ENCODE peak calls at places on chromosome 11, in nine cellular contexts. R is OCI-LY7, P is neural progenitor cell, Z is fibroblast of lung, D is K562, T is neuronal stem cell, I is IMR-90, V is GM23338, M is GM23248. Y is an unnamed sample.

GRCh38 chr11:44226945-44227344 is 83.0 kb downstream of the ALX4 start:
- DNase-seq in R (no peak), P (no peak), Z (no peak), D (no peak), T (no peak), I (no peak), V (no peak), M (no peak), Y (no peak)

GRCh38 chr11:35387341-35387982 is 31.9 kb downstream of the SLC1A2 start:
- DNase-seq in R (no peak), P (no peak), Z (peak), D (no peak), T (no peak), I (peak), V (no peak), M (no peak), Y (no peak)

GRCh38 chr11:65492637-65493366 is 6.0 kb upstream of the MALAT1 start:
- DNase-seq in R (peak), P (no peak), Z (peak), D (peak), T (no peak), I (peak), V (peak), M (peak), Y (no peak)

GRCh38 chr11:65646921-65647701 is 9.2 kb downstream of the SIPA1 start:
- DNase-seq in R (no peak), P (peak), Z (peak), D (no peak), T (peak), I (no peak), V (peak), M (peak), Y (no peak)

GRCh38 chr11:8728566-8728965 is 46.0 kb downstream of the RPL27A start:
- DNase-seq in R (no peak), P (no peak), Z (peak), D (peak), T (no peak), I (peak), V (no peak), M (peak), Y (no peak)

GRCh38 chr11:130585545-130585944 is 137.1 kb downstream of the ADAMTS15 start:
- DNase-seq in R (no peak), P (no peak), Z (peak), D (no peak), T (no peak), I (no peak), V (peak), M (peak), Y (no peak)

GRCh38 chr11:47393163-47394049 is 15.0 kb upstream of the SLC39A13 start:
- DNase-seq in R (no peak), P (peak), Z (peak), D (peak), T (no peak), I (peak), V (no peak), M (peak), Y (peak)

GRCh38 chr11:128196235-128196634 is 391.1 kb downstream of the ETS1 start:
- DNase-seq in R (no peak), P (no peak), Z (no peak), D (no peak), T (no peak), I (no peak), V (no peak), M (peak), Y (no peak)

GRCh38 chr11:126415669-126416420 is 60.4 kb downstream of the ST3GAL4 start:
- DNase-seq in R (no peak), P (no peak), Z (no peak), D (no peak), T (no peak), I (no peak), V (no peak), M (no peak), Y (no peak)

GRCh38 chr11:95531116-95531515 is 258.5 kb downstream of the FAM76B start:
- DNase-seq in R (no peak), P (no peak), Z (no peak), D (no peak), T (no peak), I (no peak), V (peak), M (peak), Y (no peak)

GRCh38 chr11:33652001-33652400 is 48.6 kb downstream of the C11orf91 start:
- DNase-seq in R (no peak), P (no peak), Z (peak), D (no peak), T (no peak), I (peak), V (no peak), M (peak), Y (no peak)

GRCh38 chr11:46099973-46100335 is 21.3 kb downstream of the PHF21A start:
- DNase-seq in R (no peak), P (no peak), Z (peak), D (no peak), T (no peak), I (peak), V (no peak), M (peak), Y (peak)
- H3K4me3 ChIP-seq in R (no peak), P (no peak), Z (peak), D (no peak), T (no peak), I (peak), V (no peak), M (peak), Y (peak)

GRCh38 chr11:89168396-89168795 is 9.3 kb upstream of the TYR start:
- DNase-seq in R (no peak), P (no peak), Z (no peak), D (no peak), T (no peak), I (no peak), V (no peak), M (no peak), Y (no peak)

GRCh38 chr11:89159974-89160373 is 17.7 kb upstream of the TYR start:
- DNase-seq in R (no peak), P (no peak), Z (no peak), D (no peak), T (no peak), I (no peak), V (no peak), M (no peak), Y (no peak)

GRCh38 chr11:89161949-89162348 is 15.7 kb upstream of the TYR start:
- DNase-seq in R (no peak), P (no peak), Z (no peak), D (no peak), T (no peak), I (no peak), V (no peak), M (no peak), Y (no peak)

GRCh38 chr11:89163686-89164085 is 14.0 kb upstream of the TYR start:
- DNase-seq in R (no peak), P (no peak), Z (no peak), D (no peak), T (no peak), I (no peak), V (no peak), M (no peak), Y (no peak)
- H2AFZ ChIP-seq in R (no peak), P (no peak), Z (no peak), D (no peak), T (no peak), I (no peak), V (no peak), M (no peak), Y (no peak)

GRCh38 chr11:70400643-70401042 is 2.3 kb downstream of the CTTN start:
- DNase-seq in R (no peak), P (no peak), Z (no peak), D (no peak), T (no peak), I (no peak), V (peak), M (no peak), Y (no peak)
- H3K4me3 ChIP-seq in R (no peak), P (no peak), Z (peak), D (no peak), T (peak), I (no peak), V (peak), M (peak), Y (no peak)

GRCh38 chr11:121928597-121929580 is 187.1 kb downstream of the BLID start:
- DNase-seq in R (no peak), P (peak), Z (no peak), D (no peak), T (peak), I (no peak), V (peak), M (peak), Y (no peak)
- H2AFZ ChIP-seq in R (no peak), P (no peak), Z (peak), D (no peak), T (peak), I (peak), V (peak), M (peak), Y (no peak)

GRCh38 chr11:59208956-59209355 is 3.8 kb downstream of the MPEG1 start:
- DNase-seq in R (no peak), P (no peak), Z (peak), D (no peak), T (no peak), I (peak), V (no peak), M (peak), Y (no peak)
- H3K4me3 ChIP-seq in R (no peak), P (no peak), Z (no peak), D (no peak), T (no peak), I (no peak), V (no peak), M (no peak), Y (no peak)

DNA sequence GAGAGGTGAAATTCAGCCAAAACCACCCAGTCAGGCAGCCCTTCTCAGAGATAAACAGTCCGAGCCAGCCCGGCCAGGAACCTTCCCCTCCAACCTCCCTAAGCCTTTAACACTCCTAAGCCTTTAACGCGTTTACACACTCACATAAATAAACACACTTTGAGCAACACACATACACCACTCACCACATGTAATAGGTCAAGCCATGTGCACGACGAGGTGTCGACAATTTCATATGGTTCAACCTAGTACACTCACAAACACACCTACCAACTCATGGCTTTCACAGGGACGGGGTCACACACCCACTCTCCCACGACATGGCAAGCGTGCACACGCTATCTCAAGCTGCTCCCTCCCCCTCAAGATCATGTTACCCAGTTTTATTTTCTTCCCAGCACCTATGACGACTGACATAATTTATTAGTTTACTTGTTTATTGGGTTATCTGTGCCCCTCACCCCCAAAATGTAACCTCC is 15.5 kb downstream of the SLC43A1 start:
- DNase-seq in R (no peak), P (no peak), Z (no peak), D (no peak), T (no peak), I (no peak), V (no peak), M (no peak), Y (no peak)
- H2AFZ ChIP-seq in R (no peak), P (no peak), Z (peak), D (peak), T (peak), I (peak), V (no peak), M (peak), Y (peak)

DNA sequence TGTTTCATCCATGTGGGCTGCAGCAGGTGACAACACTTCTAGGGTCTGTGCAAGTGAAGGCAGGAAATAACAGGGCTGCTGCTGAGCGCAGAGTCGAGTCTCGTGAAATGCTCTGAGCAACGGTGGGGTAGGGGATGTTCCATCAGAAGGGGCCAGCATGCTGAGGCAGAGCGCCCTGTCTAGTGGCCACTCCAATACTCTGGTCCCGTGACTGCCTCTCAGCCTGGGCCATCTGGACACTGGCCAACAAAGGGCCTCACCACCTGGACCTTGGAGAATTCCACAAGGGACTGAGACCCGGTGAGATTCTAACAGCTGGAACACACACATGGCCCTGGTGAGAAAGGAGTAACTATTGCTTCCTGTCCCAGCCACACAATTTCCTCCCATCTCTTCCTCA is 375.7 kb downstream of the SHANK2 start:
- DNase-seq in R (no peak), P (no peak), Z (no peak), D (no peak), T (no peak), I (no peak), V (no peak), M (no peak), Y (no peak)
- H3K4me3 ChIP-seq in R (no peak), P (no peak), Z (no peak), D (no peak), T (no peak), I (no peak), V (no peak), M (no peak), Y (no peak)

GRCh38 chr11:112175596-112175947 is 260 bp downstream of the BCO2 start:
- DNase-seq in R (no peak), P (no peak), Z (no peak), D (no peak), T (no peak), I (no peak), V (no peak), M (no peak), Y (no peak)
- H2AFZ ChIP-seq in R (no peak), P (no peak), Z (peak), D (peak), T (peak), I (peak), V (no peak), M (peak), Y (no peak)

GRCh38 chr11:30392977-30393376 is 70.1 kb downstream of the ARL14EP start:
- DNase-seq in R (no peak), P (no peak), Z (no peak), D (no peak), T (no peak), I (no peak), V (no peak), M (no peak), Y (no peak)

GRCh38 chr11:30395751-30396150 is 72.8 kb downstream of the ARL14EP start:
- DNase-seq in R (no peak), P (no peak), Z (no peak), D (no peak), T (no peak), I (no peak), V (no peak), M (no peak), Y (no peak)

GRCh38 chr11:30387891-30388861 is 65.3 kb downstream of the ARL14EP start:
- DNase-seq in R (no peak), P (no peak), Z (no peak), D (no peak), T (no peak), I (no peak), V (peak), M (no peak), Y (no peak)

GRCh38 chr11:30392221-30392784 is 69.4 kb downstream of the ARL14EP start:
- DNase-seq in R (no peak), P (no peak), Z (peak), D (no peak), T (no peak), I (no peak), V (no peak), M (no peak), Y (no peak)
- H3K4me3 ChIP-seq in R (no peak), P (no peak), Z (no peak), D (no peak), T (no peak), I (no peak), V (no peak), M (no peak), Y (no peak)

GRCh38 chr11:112459001-112459400 is 198.3 kb upstream of the PLET1 start:
- DNase-seq in R (no peak), P (no peak), Z (no peak), D (no peak), T (no peak), I (no peak), V (no peak), M (peak), Y (no peak)
- H2AFZ ChIP-seq in R (no peak), P (no peak), Z (peak), D (no peak), T (no peak), I (no peak), V (no peak), M (peak), Y (no peak)